ENCODE peak calls at places on chromosomes 2 and 18, in six cellular contexts. R, Q, J, O, T and E are unnamed samples.

GRCh38 chr18:79203017-79203605 is 133.9 kb downstream of the ATP9B start:
- DNase-seq in J (no peak), O (no peak), T (no peak), R (no peak), Q (peak), E (peak)

GRCh38 chr2:21024198-21024597 is 19.7 kb downstream of the APOB start:
- DNase-seq in R (no peak), Q (no peak), T (no peak), O (no peak), J (no peak), E (no peak)

GRCh38 chr2:110820128-110820527 is 87.8 kb downstream of the ACOXL start:
- DNase-seq in R (no peak), O (no peak), J (peak), Q (no peak), T (peak), E (no peak)

GRCh38 chr2:197378494-197378972 is 56.3 kb downstream of the SF3B1 start:
- DNase-seq in O (peak), R (peak), T (peak), Q (peak), J (peak), E (peak)

GRCh38 chr2:231613655-231614558 is 21.2 kb downstream of the TEX44 start:
- DNase-seq in J (peak), R (peak), Q (peak), T (peak), O (peak), E (no peak)

GRCh38 chr2:68521037-68521436 is 53.7 kb downstream of the APLF start:
- DNase-seq in Q (no peak), O (no peak), R (no peak), J (no peak), T (no peak), E (no peak)

GRCh38 chr2:160533482-160533881 is 39.9 kb upstream of the RBMS1 start:
- DNase-seq in Q (no peak), R (no peak), O (no peak), T (no peak), J (no peak), E (no peak)

GRCh38 chr18:11570770-11571169 is 38.6 kb upstream of the SLC35G4 start:
- DNase-seq in J (peak), O (no peak), R (no peak), Q (peak), T (peak), E (no peak)

GRCh38 chr2:9152975-9153402 is 53.6 kb upstream of the ASAP2 start:
- DNase-seq in O (no peak), T (no peak), Q (no peak), J (no peak), R (no peak), E (no peak)

GRCh38 chr2:118913131-118913804 is 28.7 kb upstream of the MARCO start:
- DNase-seq in R (no peak), O (no peak), J (no peak), T (no peak), Q (no peak), E (no peak)

GRCh38 chr2:201931955-201932354 is 101.7 kb upstream of the FZD7 start:
- DNase-seq in J (no peak), Q (no peak), T (no peak), R (no peak), O (no peak), E (peak)

GRCh38 chr2:29718326-29718725 is 203.1 kb downstream of the ALK start:
- DNase-seq in Q (no peak), T (no peak), J (no peak), O (no peak), R (no peak), E (no peak)

GRCh38 chr2:128273469-128274081 is 45.1 kb downstream of the HS6ST1 start:
- DNase-seq in O (no peak), J (no peak), R (peak), Q (no peak), T (no peak), E (no peak)

GRCh38 chr2:142290931-142291330 is 160.1 kb upstream of the LRP1B start:
- DNase-seq in Q (no peak), R (no peak), T (no peak), O (no peak), J (no peak), E (no peak)